ENCODE peak calls at places on chromosome 18, in seven cellular contexts. L is ovary, B is IMR-90, D is body of pancreas, W is testis, O is A549, M is HCT116. Q is an unnamed sample.

GRCh38 chr18:908631-909621 is 4.3 kb downstream of the ADCYAP1 start:
- DNase-seq in L (no peak), B (no peak), D (no peak), W (no peak), O (no peak), M (no peak), Q (no peak)

GRCh38 chr18:35185771-35186170 is 55.1 kb upstream of the ZNF397 start:
- DNase-seq in L (no peak), B (no peak), D (no peak), W (no peak), O (no peak), M (no peak), Q (no peak)

GRCh38 chr18:79458131-79458838 is 62.6 kb downstream of the NFATC1 start:
- DNase-seq in L (peak), B (peak), D (peak), W (peak), O (peak), M (peak), Q (peak)

GRCh38 chr18:75478996-75479870 is 51.7 kb upstream of the SMIM21 start:
- DNase-seq in L (no peak), B (peak), D (no peak), W (no peak), O (peak), M (peak), Q (no peak)

GRCh38 chr18:79378416-79379250 is 17.1 kb upstream of the NFATC1 start:
- DNase-seq in L (peak), B (peak), D (peak), W (peak), O (peak), M (no peak), Q (peak)

GRCh38 chr18:21680148-21680547 is 24.4 kb downstream of the ABHD3 start:
- DNase-seq in L (no peak), B (no peak), D (no peak), W (no peak), O (no peak), M (no peak), Q (no peak)

GRCh38 chr18:57533399-57533884 is 53.1 kb downstream of the FECH start:
- DNase-seq in L (no peak), B (peak), D (no peak), W (no peak), O (no peak), M (no peak), Q (no peak)

GRCh38 chr18:61658431-61658830 is 234.4 kb downstream of the RNF152 start:
- DNase-seq in L (no peak), B (no peak), D (no peak), W (no peak), O (no peak), M (no peak), Q (no peak)

GRCh38 chr18:74152270-74152669 is 3.9 kb downstream of the TIMM21 start:
- DNase-seq in L (no peak), B (no peak), D (no peak), W (no peak), O (no peak), M (no peak), Q (no peak)
- TF ChIP-seq CTCF in L (no peak), B (no peak), D (no peak), W (no peak), O (no peak), M (no peak), Q (no peak)

GRCh38 chr18:51029378-51029693 is 677 bp upstream of the SMAD4 start:
- DNase-seq in L (no peak), B (peak), D (no peak), W (peak), O (no peak), M (no peak), Q (no peak)

GRCh38 chr18:51030537-51031258 is 685 bp downstream of the SMAD4 start:
- DNase-seq in L (peak), B (peak), D (peak), W (peak), O (peak), M (no peak), Q (peak)

GRCh38 chr18:51028201-51028805 is 1.7 kb upstream of the SMAD4 start:
- DNase-seq in L (no peak), B (peak), D (no peak), W (no peak), O (no peak), M (peak), Q (no peak)

GRCh38 chr18:51029694-51030536 is at the start of gene SMAD4:
- DNase-seq in L (peak), B (peak), D (peak), W (peak), O (peak), M (peak), Q (peak)

DNA sequence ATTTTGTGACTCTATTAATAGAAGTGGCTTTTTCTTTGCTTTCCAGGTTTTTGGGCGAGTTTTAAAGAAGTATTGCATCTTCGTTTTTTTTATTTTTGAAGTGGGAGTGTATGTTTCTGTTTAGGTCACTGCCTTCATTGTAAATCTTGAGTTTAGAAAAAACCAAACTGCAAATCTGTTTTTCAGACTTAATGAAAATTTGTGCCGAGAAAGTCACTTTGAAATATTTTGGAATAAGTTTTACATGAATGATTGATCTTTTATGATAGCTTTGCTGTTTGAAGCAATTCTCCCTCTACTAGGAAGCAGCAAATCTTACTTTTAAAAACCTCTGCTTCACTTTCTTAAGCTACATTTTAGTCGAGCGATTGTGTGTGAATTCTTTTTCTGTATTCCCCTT is 2.2 kb downstream of the SMAD4 start:
- DNase-seq in L (no peak), B (no peak), D (no peak), W (no peak), O (no peak), M (no peak), Q (no peak)
- H3K4me3 ChIP-seq in L (no peak), B (no peak), D (no peak), W (peak), O (no peak), M (no peak), Q (no peak)

GRCh38 chr18:48951448-48952286 is 902 bp upstream of the SMAD7 start:
- DNase-seq in L (peak), B (peak), D (peak), W (peak), O (no peak), M (no peak), Q (peak)
- TF ChIP-seq POLR2A in L (peak), B (peak), D (peak), W (no peak), O (peak), M (no peak), Q (no peak)

GRCh38 chr18:77407733-77408132 is 158.1 kb downstream of the GALR1 start:
- DNase-seq in L (no peak), B (no peak), D (no peak), W (no peak), O (no peak), M (no peak), Q (no peak)
- TF ChIP-seq CTCF in L (no peak), B (no peak), D (no peak), W (no peak), O (no peak), M (no peak), Q (no peak)

GRCh38 chr18:46333371-46334199 is 229.4 kb downstream of the HAUS1 start:
- DNase-seq in L (peak), B (no peak), D (no peak), W (peak), O (peak), M (peak), Q (no peak)
- H3K4me3 ChIP-seq in L (no peak), B (peak), D (no peak), W (peak), O (peak), M (peak), Q (peak)